ENCODE peak calls at places on chromosome 18, in five cellular contexts. N, V, E, L and U are unnamed samples.

GRCh38 chr18:45938488-45938935 is 28.6 kb downstream of the EPG5 start:
- DNase-seq in N (no peak), V (no peak), E (no peak), L (no peak), U (no peak)

GRCh38 chr18:69958422-69958821 is 10.7 kb upstream of the CD226 start:
- DNase-seq in N (no peak), V (no peak), E (no peak), L (no peak), U (no peak)

GRCh38 chr18:52236134-52236533 is 103.9 kb upstream of the DCC start:
- DNase-seq in N (no peak), V (no peak), E (peak; percentile 18), L (no peak), U (no peak)

GRCh38 chr18:10153924-10154635 is 240.3 kb downstream of the VAPA start:
- DNase-seq in N (no peak), V (no peak), E (no peak), L (no peak), U (no peak)

GRCh38 chr18:76503595-76503994 is 8.6 kb upstream of the ZNF516 start:
- DNase-seq in N (no peak), V (no peak), E (no peak), L (no peak), U (no peak)

GRCh38 chr18:39389800-39390379 is 1824.3 kb upstream of the CELF4 start:
- DNase-seq in N (no peak), V (no peak), E (no peak), L (no peak), U (no peak)

GRCh38 chr18:42038936-42039335 is 83.9 kb downstream of the PIK3C3 start:
- DNase-seq in N (no peak), V (no peak), E (peak; percentile 65), L (peak; percentile 19), U (no peak)

GRCh38 chr18:36590621-36591580 is 237.9 kb downstream of the TPGS2 start:
- DNase-seq in N (no peak), V (no peak), E (no peak), L (no peak), U (no peak)

GRCh38 chr18:3994061-3994687 is 460.9 kb downstream of the DLGAP1 start:
- DNase-seq in N (no peak), V (no peak), E (no peak), L (no peak), U (no peak)

GRCh38 chr18:47756364-47757016 is 174.0 kb downstream of the SMAD2 start:
- DNase-seq in N (peak; percentile 42), V (peak; percentile 72), E (peak; percentile 42), L (peak; percentile 80), U (peak; percentile 80)

GRCh38 chr18:48674198-48674721 is 135.4 kb downstream of the CTIF start:
- DNase-seq in N (peak; percentile 31), V (no peak), E (peak; percentile 44), L (peak; percentile 43), U (no peak)

GRCh38 chr18:59070181-59070912 is 69.3 kb upstream of the SEC11C start:
- DNase-seq in N (peak; percentile 86), V (peak; percentile 89), E (peak; percentile 79), L (peak; percentile 92), U (peak; percentile 96)

GRCh38 chr18:54888933-54889332 is 60.7 kb downstream of the RAB27B start:
- DNase-seq in N (no peak), V (no peak), E (peak; percentile 77), L (no peak), U (no peak)

GRCh38 chr18:79559121-79559835 is 120.3 kb upstream of the CTDP1 start:
- DNase-seq in N (no peak), V (no peak), E (no peak), L (no peak), U (no peak)

GRCh38 chr18:50737127-50737526 is 82.7 kb downstream of the MRO start:
- DNase-seq in N (no peak), V (no peak), E (no peak), L (no peak), U (no peak)

GRCh38 chr18:75070625-75071483 is 138.1 kb downstream of the PTGR3 start:
- DNase-seq in N (no peak), V (peak; percentile 25), E (peak; percentile 91), L (peak; percentile 35), U (no peak)

GRCh38 chr18:73945130-73945792 is 202.4 kb downstream of the FBXO15 start:
- DNase-seq in N (no peak), V (no peak), E (peak; percentile 81), L (no peak), U (no peak)

GRCh38 chr18:58334061-58334460 is 290.0 kb downstream of the NEDD4L start:
- DNase-seq in N (no peak), V (no peak), E (no peak), L (no peak), U (no peak)

GRCh38 chr18:55775972-55776371 is 188.0 kb upstream of the TCF4 start:
- DNase-seq in N (no peak), V (no peak), E (no peak), L (no peak), U (no peak)

GRCh38 chr18:79434611-79435010 is 38.9 kb downstream of the NFATC1 start:
- DNase-seq in N (no peak), V (no peak), E (no peak), L (no peak), U (no peak)

GRCh38 chr18:48002933-48003365 is 72.5 kb upstream of the SMAD2 start:
- DNase-seq in N (peak; percentile 60), V (peak; percentile 77), E (no peak), L (no peak), U (no peak)

DNA sequence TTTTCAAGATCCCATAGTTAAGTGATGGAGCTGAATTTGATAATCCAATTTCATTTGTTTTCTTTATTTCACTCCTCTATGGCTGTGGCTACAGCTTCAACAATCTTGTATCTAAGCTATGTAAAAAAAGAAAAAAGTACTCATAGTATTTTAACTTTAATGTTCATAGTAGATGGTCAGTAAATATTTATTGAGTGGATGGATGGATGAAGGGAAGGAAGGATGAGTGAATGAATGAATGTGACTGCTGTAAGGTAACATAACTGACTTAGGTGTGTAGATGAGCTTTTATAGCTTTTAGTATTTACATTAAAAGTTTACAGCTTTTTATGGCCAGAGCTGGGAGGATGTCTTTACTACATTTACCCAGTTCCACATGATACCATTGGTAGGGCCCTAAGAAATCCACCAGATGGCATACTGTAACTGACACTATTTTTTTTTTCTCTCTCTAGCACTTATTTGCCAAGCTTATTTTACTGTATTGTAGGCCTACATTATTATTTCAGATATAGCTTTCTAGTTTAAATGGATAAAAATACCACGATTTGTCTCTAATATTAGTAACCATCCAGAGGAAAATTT is 13.4 kb upstream of the HRH4 start:
- DNase-seq in N (no peak), V (no peak), E (peak; percentile 7), L (peak; percentile 27), U (no peak)
- TF ChIP-seq CTCF in N (peak; percentile 33), V (no peak), E (peak; percentile 3), L (peak; percentile 31), U (no peak)

DNA sequence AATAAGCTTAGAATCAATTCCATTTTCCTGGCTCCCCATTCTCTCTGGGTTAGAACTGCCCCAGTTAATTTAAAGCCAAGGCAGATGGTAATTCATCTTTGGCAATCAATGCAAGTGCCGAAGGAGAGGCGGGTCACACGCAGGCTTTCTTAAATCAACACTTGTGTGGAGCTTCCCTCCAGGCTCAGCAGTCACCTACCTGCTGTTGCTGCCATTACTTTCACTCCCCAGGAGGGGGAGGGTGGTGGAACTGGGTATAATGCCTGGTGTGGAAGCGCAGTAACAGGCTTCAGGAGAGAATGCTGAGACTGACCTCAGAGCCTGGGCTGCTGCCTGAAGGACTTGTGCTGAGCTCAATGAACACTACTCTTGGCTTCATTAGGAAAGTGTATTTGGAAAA is 19.2 kb downstream of the TTR start:
- DNase-seq in N (no peak), V (peak; percentile 55), E (peak; percentile 18), L (peak; percentile 74), U (no peak)
- TF ChIP-seq CTCF in N (peak; percentile 41), V (peak; percentile 6), E (peak; percentile 10), L (peak; percentile 30), U (peak; percentile 60)

GRCh38 chr18:67041334-67041733 is 437.4 kb upstream of the CDH19 start:
- DNase-seq in N (no peak), V (no peak), E (no peak), L (no peak), U (no peak)
- TF ChIP-seq CTCF in N (no peak), V (no peak), E (no peak), L (no peak), U (no peak)

GRCh38 chr18:13138822-13139139 is 79.8 kb upstream of the LDLRAD4 start:
- DNase-seq in N (no peak), V (no peak), E (no peak), L (no peak), U (no peak)

GRCh38 chr18:13137939-13138821 is 80.4 kb upstream of the LDLRAD4 start:
- DNase-seq in N (peak; percentile 44), V (peak; percentile 65), E (peak; percentile 84), L (no peak), U (no peak)

GRCh38 chr18:13141209-13141608 is 77.4 kb upstream of the LDLRAD4 start:
- DNase-seq in N (no peak), V (no peak), E (no peak), L (no peak), U (no peak)

GRCh38 chr18:13137041-13137938 is 81.3 kb upstream of the LDLRAD4 start:
- DNase-seq in N (peak; percentile 36), V (peak; percentile 39), E (no peak), L (no peak), U (peak; percentile 20)

DNA sequence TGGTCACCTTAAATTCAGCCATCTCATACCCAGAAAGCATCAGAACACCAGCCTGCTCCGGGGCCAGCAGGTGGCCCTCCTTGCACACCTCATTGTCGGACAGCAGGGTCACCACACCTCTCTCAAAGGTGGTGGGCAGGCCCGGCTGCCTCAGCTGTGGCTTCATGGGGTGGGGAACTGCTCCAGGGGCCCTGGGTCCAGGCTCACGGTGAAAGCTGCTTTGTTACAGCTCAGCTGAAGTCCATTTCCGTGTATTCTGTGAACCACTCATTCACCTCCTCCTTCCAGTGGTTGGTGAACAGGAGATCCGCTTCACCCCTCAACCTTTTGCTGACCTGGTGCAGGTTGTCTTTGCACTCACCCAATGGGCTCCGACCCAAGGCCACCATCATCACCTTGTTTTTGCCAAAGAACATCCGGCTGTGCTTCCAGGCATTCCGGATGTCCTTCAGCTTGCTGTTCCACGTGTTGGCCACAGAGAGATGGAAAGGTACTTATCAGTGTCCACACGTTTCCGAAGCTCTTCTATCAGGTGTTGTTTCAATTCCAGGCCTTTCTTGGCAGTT is 78.6 kb upstream of the LDLRAD4 start:
- DNase-seq in N (no peak), V (no peak), E (no peak), L (no peak), U (no peak)
- TF ChIP-seq CTCF in N (no peak), V (no peak), E (no peak), L (no peak), U (no peak)